ENCODE peak calls at places on chromosomes 13 and 19, in ten cellular contexts. M is lower lobe of right lung, D is B cell, O is foreskin fibroblast, W is right lobe of liver, U is cardiac fibroblast, Y is mucosa of descending colon, B is fibroblast of lung, H is body of pancreas, P is cardiac muscle cell. Z is an unnamed sample.

GRCh38 chr19:49823472-49823871 is 5.4 kb downstream of the MED25 start:
- DNase-seq in P (no peak), D (no peak), M (no peak), Y (no peak), B (no peak), U (no peak), W (no peak), H (no peak), O (no peak), Z (no peak)

GRCh38 chr13:46134961-46135522 is 30.2 kb upstream of the CPB2 start:
- DNase-seq in P (no peak), W (no peak), B (peak), M (no peak), D (no peak), H (peak), O (no peak), U (no peak), Y (no peak), Z (peak)

GRCh38 chr19:43950834-43951626 is at the start of gene ZNF221:
- DNase-seq in B (peak), P (peak), O (peak), Y (peak), D (peak), M (peak), H (peak), W (peak), U (peak), Z (peak)

GRCh38 chr19:7748756-7749155 is 1.4 kb upstream of the CD209 start:
- DNase-seq in B (no peak), O (no peak), P (peak), M (no peak), Y (no peak), D (no peak), U (peak), W (no peak), H (no peak), Z (peak)

GRCh38 chr19:47446534-47447469 is 24.9 kb downstream of the SLC8A2 start:
- DNase-seq in Y (peak), W (no peak), H (no peak), B (no peak), M (peak), D (no peak), O (no peak), P (peak), U (peak), Z (no peak)

GRCh38 chr13:40076765-40077362 is 421.4 kb downstream of the COG6 start:
- DNase-seq in Y (no peak), H (no peak), W (no peak), B (no peak), D (no peak), P (no peak), U (no peak), O (no peak), M (no peak), Z (no peak)

GRCh38 chr19:5293607-5294089 is 47.0 kb downstream of the PTPRS start:
- DNase-seq in P (peak), M (no peak), B (no peak), Y (no peak), U (peak), H (no peak), D (peak), W (no peak), O (peak), Z (no peak)

GRCh38 chr19:46678110-46678732 is 17.2 kb upstream of the DACT3 start:
- DNase-seq in H (peak), P (no peak), W (no peak), Y (peak), O (no peak), U (no peak), M (no peak), B (no peak), D (peak), Z (peak)

GRCh38 chr19:9018163-9018875 is 8.1 kb upstream of the MUC16 start:
- DNase-seq in U (no peak), D (no peak), W (no peak), M (no peak), Y (no peak), H (no peak), P (no peak), O (no peak), B (no peak), Z (peak)

GRCh38 chr13:98821372-98822237 is 69.1 kb upstream of the SLC15A1 start:
- DNase-seq in Y (no peak), W (no peak), M (no peak), B (peak), O (peak), H (peak), U (peak), D (no peak), P (peak), Z (no peak)

GRCh38 chr13:24921881-24922280 is 157.9 kb downstream of the RNF17 start:
- DNase-seq in Y (no peak), M (no peak), H (no peak), P (no peak), O (no peak), W (no peak), B (no peak), U (no peak), D (no peak), Z (no peak)

GRCh38 chr13:99501952-99502310 is 659 bp downstream of the TM9SF2 start:
- DNase-seq in U (peak), W (peak), H (peak), P (peak), D (no peak), O (no peak), B (peak), M (peak), Y (no peak), Z (no peak)

GRCh38 chr13:24618219-24618955 is 61.8 kb upstream of the ATP12A start:
- DNase-seq in M (no peak), P (no peak), Y (no peak), U (no peak), H (no peak), B (no peak), W (no peak), O (no peak), D (no peak), Z (no peak)

GRCh38 chr19:52094526-52094925 is 1.0 kb downstream of the ZNF841 start:
- DNase-seq in H (no peak), Y (no peak), O (no peak), U (peak), W (no peak), B (no peak), M (no peak), P (no peak), D (no peak), Z (peak)

GRCh38 chr13:97223711-97224461 is 1.8 kb downstream of the MBNL2 start:
- DNase-seq in W (no peak), D (no peak), U (peak), Y (peak), P (peak), H (peak), O (peak), B (peak), M (no peak), Z (peak)

GRCh38 chr13:51838235-51838846 is 6.6 kb downstream of the TMEM272 start:
- DNase-seq in Y (no peak), U (peak), H (no peak), W (no peak), O (peak), B (no peak), P (peak), M (no peak), D (no peak), Z (no peak)

GRCh38 chr13:85729296-85729695 is 69.9 kb downstream of the SLITRK6 start:
- DNase-seq in O (peak), P (peak), B (peak), D (no peak), Y (no peak), W (no peak), H (no peak), U (peak), M (no peak), Z (peak)

GRCh38 chr13:47211106-47211505 is 314.3 kb upstream of the HTR2A start:
- DNase-seq in P (peak), H (no peak), U (peak), Y (no peak), B (no peak), O (peak), W (no peak), M (no peak), D (no peak), Z (peak)

GRCh38 chr13:29964181-29964845 is 113.9 kb upstream of the UBL3 start:
- DNase-seq in U (no peak), W (no peak), P (no peak), H (no peak), B (no peak), O (no peak), Y (no peak), M (no peak), D (no peak), Z (no peak)

GRCh38 chr19:18776288-18776594 is 14.9 kb downstream of the COMP start:
- DNase-seq in P (peak), Y (no peak), D (no peak), U (peak), H (no peak), W (no peak), B (peak), M (no peak), O (peak), Z (peak)
- TF ChIP-seq CTCF in P (peak), Y (no peak), D (no peak), U (peak), H (no peak), W (no peak), B (peak), M (no peak), O (peak), Z (peak)

DNA sequence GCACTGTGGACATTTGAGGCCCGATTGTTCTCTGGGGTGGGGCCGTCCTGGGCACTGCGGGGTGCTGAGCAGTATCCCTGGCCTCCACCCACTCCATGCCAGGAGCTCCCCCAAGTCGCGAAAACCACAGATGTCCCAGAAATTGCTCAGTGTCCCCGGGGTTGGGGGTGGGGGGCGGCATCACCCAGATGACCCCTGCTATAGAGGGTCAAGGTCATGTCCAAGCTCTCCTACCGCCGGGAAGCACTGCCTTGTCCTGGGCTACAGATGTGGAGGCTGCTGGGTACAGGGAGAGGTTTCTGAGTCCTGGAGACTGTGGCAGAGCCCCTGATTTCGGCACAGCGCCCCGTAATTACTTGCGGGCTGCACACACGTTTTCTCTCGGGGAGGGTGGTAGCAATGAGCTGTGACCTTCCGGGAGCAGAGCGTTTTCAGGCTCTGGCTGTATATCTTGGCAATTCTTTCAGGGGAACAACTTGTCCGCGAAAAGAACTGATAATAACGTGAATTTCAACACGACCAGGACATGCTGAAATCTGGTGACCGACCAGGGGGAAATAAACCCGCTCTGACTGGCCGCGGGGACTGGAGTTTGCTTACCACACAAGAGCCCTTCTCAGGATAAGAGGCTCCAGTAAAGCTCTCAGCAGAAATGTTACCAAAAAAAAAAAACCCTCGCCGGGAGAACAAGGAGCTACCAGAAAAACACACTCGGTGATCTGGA is 68.1 kb downstream of the GNG7 start:
- DNase-seq in O (no peak), P (peak), D (no peak), M (peak), Y (no peak), W (peak), U (peak), B (peak), H (peak), Z (no peak)
- TF ChIP-seq CTCF in O (no peak), P (no peak), D (no peak), M (no peak), Y (no peak), W (no peak), U (no peak), B (no peak), H (no peak), Z (no peak)

GRCh38 chr13:48233097-48233885 is at the start of gene ITM2B:
- DNase-seq in Y (peak), P (peak), M (peak), D (peak), W (peak), H (peak), O (peak), B (peak), U (peak), Z (peak)
- TF ChIP-seq CTCF in Y (no peak), P (peak), M (peak), D (peak), W (peak), H (peak), O (peak), B (peak), U (peak), Z (peak)

GRCh38 chr13:71300602-71301001 is 566.4 kb downstream of the DACH1 start:
- DNase-seq in M (no peak), W (no peak), U (no peak), D (no peak), H (no peak), B (no peak), O (no peak), Y (no peak), P (no peak), Z (no peak)

GRCh38 chr13:71306821-71307220 is 560.2 kb downstream of the DACH1 start:
- DNase-seq in B (no peak), O (no peak), D (no peak), P (no peak), M (no peak), Y (no peak), U (no peak), H (no peak), W (no peak), Z (no peak)

GRCh38 chr13:71304861-71305260 is 562.1 kb downstream of the DACH1 start:
- DNase-seq in W (no peak), P (no peak), D (no peak), U (no peak), H (no peak), B (no peak), Y (no peak), M (no peak), O (no peak), Z (no peak)

DNA sequence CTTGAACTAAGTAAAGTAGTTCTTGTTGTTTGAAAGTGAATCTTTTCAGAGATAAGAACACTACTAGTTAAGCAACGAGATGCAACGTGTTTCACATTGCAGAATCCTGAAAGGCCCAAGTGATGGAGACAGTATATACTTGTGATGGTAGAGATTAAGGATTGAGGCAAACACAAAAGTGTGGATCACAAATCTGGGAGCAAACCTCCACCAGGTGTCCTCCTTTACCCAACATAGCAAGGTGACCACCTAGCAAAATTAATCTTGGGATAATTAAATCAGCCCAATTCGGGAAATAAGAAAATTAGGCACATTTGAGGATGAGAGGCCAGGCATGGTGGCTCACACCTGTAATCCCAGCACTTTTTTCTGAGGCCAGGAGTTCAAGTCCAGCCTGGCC is 563.9 kb downstream of the DACH1 start:
- DNase-seq in H (no peak), Y (no peak), O (no peak), U (peak), W (no peak), P (peak), B (no peak), M (no peak), D (no peak), Z (no peak)
- TF ChIP-seq CTCF in H (peak), Y (no peak), O (no peak), U (no peak), W (no peak), P (peak), B (peak), M (no peak), D (no peak), Z (no peak)

GRCh38 chr19:18920400-18920799 is 885 bp downstream of the DDX49 start:
- DNase-seq in Y (no peak), D (no peak), B (no peak), O (no peak), W (no peak), M (no peak), H (no peak), U (no peak), P (no peak), Z (no peak)

GRCh38 chr19:18919895-18920204 is 335 bp downstream of the DDX49 start:
- DNase-seq in M (no peak), B (no peak), O (no peak), W (no peak), P (no peak), H (no peak), U (no peak), Y (no peak), D (no peak), Z (no peak)

GRCh38 chr19:18921593-18921992 is 2.1 kb downstream of the DDX49 start:
- DNase-seq in D (no peak), Y (no peak), U (no peak), H (no peak), B (no peak), O (no peak), P (no peak), W (no peak), M (no peak), Z (no peak)

GRCh38 chr19:18922228-18922985 is 2.9 kb downstream of the DDX49 start:
- DNase-seq in M (no peak), B (no peak), O (no peak), U (no peak), H (no peak), D (no peak), P (no peak), W (no peak), Y (no peak), Z (no peak)

DNA sequence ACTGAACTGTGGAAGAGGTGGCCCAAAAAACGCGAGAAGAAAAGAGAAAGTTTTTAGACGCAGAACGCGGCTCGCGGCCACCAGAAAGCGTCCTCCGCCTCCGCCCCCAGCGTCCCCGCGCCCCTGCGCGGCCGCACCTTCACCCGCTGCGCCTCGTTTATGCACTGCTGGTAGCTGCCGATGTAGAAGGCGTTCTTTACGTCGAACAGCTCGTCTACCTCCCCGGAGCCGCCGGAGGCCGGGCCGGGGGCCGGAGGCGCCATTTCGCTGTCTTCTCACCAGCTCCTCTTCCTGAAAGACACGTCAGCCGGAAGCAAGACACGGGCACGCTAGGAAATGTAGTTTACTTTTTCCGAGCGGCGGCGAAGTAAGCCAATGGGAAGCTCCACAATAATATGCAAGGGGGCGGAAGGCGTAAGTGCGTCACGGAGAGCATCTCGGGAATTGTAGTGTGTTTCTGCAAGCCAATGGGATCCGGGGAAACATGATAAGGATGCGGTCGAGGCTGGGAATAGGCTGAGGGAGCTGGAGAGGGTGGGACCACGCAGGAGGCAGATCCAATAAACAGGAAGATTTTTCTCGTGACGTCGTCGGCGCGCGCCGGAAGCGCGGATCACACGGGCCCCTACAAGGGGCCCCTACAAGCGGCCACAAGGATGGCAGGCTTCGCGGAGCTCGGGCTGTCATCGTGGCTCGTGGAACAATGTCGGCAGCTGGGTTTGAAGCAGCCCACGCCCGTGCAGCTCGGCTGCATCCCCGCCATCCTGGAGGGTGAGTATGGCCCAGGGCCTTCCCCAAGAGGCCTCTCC is at the start of the genes COPE and DDX49:
- DNase-seq in D (peak), U (peak), M (peak), O (peak), H (peak), P (peak), Y (peak), W (peak), B (peak), Z (peak)
- TF ChIP-seq CTCF in D (no peak), U (no peak), M (no peak), O (no peak), H (peak), P (no peak), Y (no peak), W (no peak), B (no peak), Z (no peak)

GRCh38 chr13:91017031-91017668 is 330.3 kb upstream of the MIR17HG start:
- DNase-seq in B (peak), W (peak), H (peak), D (peak), O (no peak), M (peak), Y (no peak), U (peak), P (peak), Z (peak)
- TF ChIP-seq CTCF in B (peak), W (peak), H (peak), D (peak), O (peak), M (peak), Y (no peak), U (peak), P (peak), Z (peak)